ENCODE peak calls at places on chromosome 2, in nine cellular contexts. E is testis, T is A549, U is IMR-90, Q is body of pancreas, B is HCT116, I is esophagus squamous epithelium, P is adrenal gland, Y is heart left ventricle. W is an unnamed sample.

GRCh38 chr2:135245055-135245454 is 193.0 kb downstream of the RAB3GAP1 start:
- DNase-seq in E (no peak), T (no peak), U (peak), Q (no peak), B (peak), I (no peak), P (no peak), Y (no peak), W (no peak)

GRCh38 chr2:138030459-138030858 is 66.2 kb downstream of the HNMT start:
- DNase-seq in E (no peak), T (no peak), U (peak), Q (no peak), B (no peak), I (no peak), P (no peak), Y (no peak), W (no peak)

GRCh38 chr2:108925286-108925685 is 63.7 kb downstream of the EDAR start:
- DNase-seq in E (no peak), T (no peak), U (no peak), Q (no peak), B (no peak), I (no peak), P (no peak), Y (no peak), W (no peak)

GRCh38 chr2:199861116-199861774 is 10.3 kb upstream of the FTCDNL1 start:
- DNase-seq in E (no peak), T (peak), U (peak), Q (no peak), B (peak), I (no peak), P (no peak), Y (no peak), W (peak)

GRCh38 chr2:47072018-47072691 is 83.0 kb downstream of the STPG4 start:
- DNase-seq in E (peak), T (no peak), U (peak), Q (peak), B (no peak), I (no peak), P (peak), Y (peak), W (no peak)

GRCh38 chr2:129923265-129924141 is 56.0 kb upstream of the RAB6C start:
- DNase-seq in E (peak), T (no peak), U (peak), Q (peak), B (peak), I (no peak), P (peak), Y (no peak), W (peak)

GRCh38 chr2:31168291-31168690 is 30.1 kb upstream of the GALNT14 start:
- DNase-seq in E (no peak), T (no peak), U (no peak), Q (no peak), B (no peak), I (no peak), P (no peak), Y (no peak), W (no peak)

GRCh38 chr2:133063792-133064191 is 393.8 kb upstream of the LYPD1 start:
- DNase-seq in E (peak), T (no peak), U (peak), Q (peak), B (no peak), I (no peak), P (no peak), Y (no peak), W (no peak)

GRCh38 chr2:30569991-30570390 is 122.9 kb downstream of the LCLAT1 start:
- DNase-seq in E (no peak), T (no peak), U (peak), Q (no peak), B (no peak), I (no peak), P (no peak), Y (no peak), W (no peak)

DNA sequence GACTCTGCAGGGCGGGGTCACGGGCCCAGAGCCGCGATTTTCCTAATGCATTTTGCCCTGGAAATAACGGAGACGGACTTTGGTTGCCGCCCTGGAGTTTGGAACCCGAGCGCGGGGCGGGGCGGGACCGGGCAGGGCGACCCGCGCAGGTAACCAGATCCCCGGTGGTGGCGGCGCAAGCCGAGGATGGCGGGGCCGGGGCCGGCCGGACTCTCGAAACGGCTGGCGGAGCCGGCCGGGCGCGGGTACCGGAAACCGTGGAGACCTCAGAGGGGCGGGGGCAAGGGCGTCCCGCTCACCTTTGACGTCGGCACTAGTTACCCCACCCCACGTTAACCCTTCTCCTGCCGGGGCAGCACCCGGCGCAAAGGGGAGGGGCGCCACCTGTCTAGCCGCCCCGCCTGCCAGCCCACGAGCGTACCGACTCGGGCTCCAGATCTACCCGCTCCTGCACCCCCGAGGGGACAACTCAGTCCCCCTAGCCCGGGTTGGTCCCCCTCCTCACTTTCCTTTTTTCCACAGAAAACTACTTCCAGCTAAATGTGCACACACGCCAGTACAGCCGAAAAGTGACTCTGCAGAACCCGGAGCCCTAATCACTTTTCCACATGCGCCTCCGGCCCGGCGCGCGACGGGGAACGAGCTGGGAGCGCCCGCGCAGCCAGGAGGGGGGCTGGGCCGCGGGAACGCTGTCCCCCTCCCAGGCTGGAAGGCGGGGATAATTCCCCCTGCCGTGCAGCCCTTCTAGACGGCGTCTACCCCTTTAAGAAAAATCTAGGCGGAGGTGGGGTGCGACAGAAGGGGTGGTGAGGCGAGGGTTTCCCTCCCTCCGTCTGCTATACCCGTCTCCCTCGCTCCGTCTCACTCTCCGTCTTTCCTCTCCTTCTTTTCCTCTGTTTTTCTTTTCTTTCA is 2.7 kb downstream of the CYP26B1 start:
- DNase-seq in E (peak), T (peak), U (no peak), Q (peak), B (peak), I (no peak), P (peak), Y (peak), W (peak)
- TF ChIP-seq POLR2A in E (no peak), T (peak), U (no peak), Q (no peak), B (peak), I (no peak), P (no peak), Y (no peak), W (no peak)

GRCh38 chr2:37083873-37084792 is at the start of the genes GPATCH11 and HEATR5B:
- DNase-seq in E (peak), T (peak), U (peak), Q (peak), B (peak), I (peak), P (peak), Y (peak), W (peak)
- TF ChIP-seq POLR2A in E (no peak), T (peak), U (no peak), Q (peak), B (peak), I (no peak), P (peak), Y (no peak), W (peak)

GRCh38 chr2:113712941-113713340 is 43.5 kb downstream of the SLC35F5 start:
- DNase-seq in E (no peak), T (no peak), U (no peak), Q (no peak), B (no peak), I (no peak), P (no peak), Y (no peak), W (no peak)
- TF ChIP-seq POLR2A in E (no peak), T (no peak), U (no peak), Q (no peak), B (no peak), I (no peak), P (no peak), Y (no peak), W (no peak)

DNA sequence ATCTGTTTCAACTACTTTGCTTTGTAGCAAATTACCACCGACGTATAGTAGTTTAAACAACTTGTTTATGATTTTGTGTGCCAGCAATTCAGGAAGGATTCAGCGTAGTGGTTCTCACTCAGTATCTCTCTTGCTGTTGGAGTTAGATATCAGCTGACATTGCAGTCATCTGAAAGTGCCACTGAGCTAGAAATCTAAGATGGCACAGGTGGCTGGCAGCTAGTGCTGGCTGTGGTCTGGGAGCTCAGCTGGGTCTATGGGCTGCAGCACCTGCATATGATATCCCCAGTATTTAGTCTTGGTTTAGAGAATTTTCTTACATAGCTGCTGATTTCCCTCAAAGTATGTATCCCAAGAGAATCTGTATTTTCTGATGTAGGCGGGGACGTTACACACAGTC is 235.6 kb downstream of the SCG2 start:
- DNase-seq in E (no peak), T (no peak), U (no peak), Q (no peak), B (no peak), I (no peak), P (no peak), Y (no peak), W (no peak)
- TF ChIP-seq POLR2A in E (no peak), T (no peak), U (no peak), Q (no peak), B (no peak), I (no peak), P (no peak), Y (no peak), W (no peak)